ENCODE peak calls at places on chromosomes 12 and 14, in six cellular contexts. V, U, G, L, F and M are unnamed samples.

GRCh38 chr12:60935981-60936761 is 1324.0 kb upstream of the USP15 start:
- DNase-seq in F (no peak), L (no peak), G (peak; percentile 51), U (no peak), V (no peak), M (peak; percentile 8)

GRCh38 chr14:104735830-104736642 is 12.0 kb downstream of the ADSS1 start:
- DNase-seq in V (no peak), F (peak; percentile 77), U (no peak), L (peak; percentile 90), G (no peak), M (no peak)

GRCh38 chr14:29892327-29892726 is 35.3 kb downstream of the PRKD1 start:
- DNase-seq in G (no peak), U (no peak), V (no peak), F (no peak), L (no peak), M (peak; percentile 44)

GRCh38 chr12:93020998-93021597 is 92.0 kb upstream of the EEA1 start:
- DNase-seq in U (no peak), V (no peak), F (no peak), L (no peak), G (no peak), M (no peak)

GRCh38 chr12:12606793-12607589 is 4.7 kb upstream of the CREBL2 start:
- DNase-seq in U (no peak), G (no peak), F (no peak), V (no peak), L (no peak), M (peak; percentile 77)

GRCh38 chr12:2360630-2361170 is 307.9 kb downstream of the CACNA1C start:
- DNase-seq in V (no peak), F (no peak), L (no peak), G (no peak), U (no peak), M (peak; percentile 19)

GRCh38 chr12:5516781-5517180 is 84.9 kb downstream of the NTF3 start:
- DNase-seq in V (no peak), L (no peak), G (no peak), F (no peak), U (no peak), M (no peak)

GRCh38 chr14:92460916-92461579 is 52.5 kb upstream of the RIN3 start:
- DNase-seq in V (peak; percentile 61), G (peak; percentile 37), F (no peak), U (peak; percentile 6), L (peak; percentile 51), M (peak; percentile 17)

GRCh38 chr14:106635569-106635968 is 1109.2 kb downstream of the TMEM121 start:
- DNase-seq in F (no peak), L (no peak), V (no peak), G (no peak), U (no peak), M (no peak)

GRCh38 chr12:109836916-109837315 is 3.7 kb upstream of the TRPV4 start:
- DNase-seq in F (no peak), U (no peak), G (no peak), V (no peak), L (no peak), M (peak; percentile 25)

GRCh38 chr14:38339704-38340103 is 83.8 kb upstream of the CLEC14A start:
- DNase-seq in U (no peak), G (no peak), L (no peak), F (no peak), V (peak; percentile 52), M (peak; percentile 17)

GRCh38 chr14:53295985-53296582 is 143.0 kb upstream of the DDHD1 start:
- DNase-seq in U (peak; percentile 26), L (no peak), V (no peak), G (no peak), F (no peak), M (peak; percentile 67)

GRCh38 chr14:61662001-61662400 is 33.3 kb upstream of the HIF1A start:
- DNase-seq in V (no peak), L (no peak), G (no peak), U (no peak), F (no peak), M (peak; percentile 84)

GRCh38 chr12:87300-87699 is 20.7 kb downstream of the IQSEC3 start:
- DNase-seq in U (no peak), G (no peak), L (no peak), F (no peak), V (no peak), M (no peak)

GRCh38 chr14:100535287-100536131 is 51.7 kb downstream of the BEGAIN start:
- DNase-seq in V (no peak), F (peak; percentile 30), L (peak; percentile 9), G (peak; percentile 17), U (peak; percentile 10), M (no peak)

GRCh38 chr14:80522936-80523335 is 311.6 kb upstream of the DIO2 start:
- DNase-seq in U (no peak), F (no peak), L (no peak), V (no peak), G (no peak), M (peak; percentile 34)

GRCh38 chr14:65225299-65226159 is 123.2 kb upstream of the MAX start:
- DNase-seq in F (no peak), V (no peak), G (no peak), U (no peak), L (no peak), M (no peak)

GRCh38 chr12:30599631-30600030 is 96.0 kb downstream of the IPO8 start:
- DNase-seq in U (no peak), G (no peak), F (no peak), V (no peak), L (no peak), M (peak; percentile 22)

GRCh38 chr14:69043598-69044267 is 64.6 kb upstream of the ACTN1 start:
- DNase-seq in G (no peak), F (no peak), U (no peak), L (no peak), V (no peak), M (no peak)

GRCh38 chr12:88684610-88685009 is 104.3 kb upstream of the KITLG start:
- DNase-seq in F (no peak), G (no peak), L (no peak), U (no peak), V (no peak), M (no peak)

GRCh38 chr14:64945431-64945830 is 2.9 kb upstream of the GPX2 start:
- DNase-seq in V (no peak), F (no peak), G (no peak), L (no peak), U (no peak), M (no peak)

GRCh38 chr12:113152196-113152834 is 2.8 kb downstream of the CFAP73 start:
- DNase-seq in F (no peak), U (no peak), V (no peak), G (no peak), L (no peak), M (no peak)

GRCh38 chr12:132593938-132594358 is 16.4 kb downstream of the LRCOL1 start:
- DNase-seq in V (no peak), U (no peak), L (peak; percentile 82), G (peak; percentile 97), F (peak; percentile 86), M (peak; percentile 99)

GRCh38 chr14:68594737-68595380 is 198.0 kb downstream of the ZFP36L1 start:
- DNase-seq in G (no peak), L (no peak), V (no peak), U (no peak), F (no peak), M (no peak)

GRCh38 chr12:27966870-27967269 is 5.7 kb downstream of the PTHLH start:
- DNase-seq in G (no peak), V (peak; percentile 89), L (no peak), F (no peak), U (no peak), M (peak; percentile 100)

GRCh38 chr12:33676866-33677265 is 237.2 kb upstream of the SYT10 start:
- DNase-seq in G (no peak), L (no peak), U (no peak), F (no peak), V (no peak), M (peak; percentile 8)

GRCh38 chr14:60064491-60065072 is 27.1 kb upstream of the PCNX4 start:
- DNase-seq in G (no peak), F (no peak), L (no peak), U (no peak), V (no peak), M (peak; percentile 87)

GRCh38 chr14:44803239-44803905 is 158.4 kb downstream of the KLHL28 start:
- DNase-seq in F (no peak), U (no peak), L (no peak), V (peak; percentile 53), G (no peak), M (peak; percentile 77)

GRCh38 chr12:124856842-124857178 is 6.9 kb downstream of the SCARB1 start:
- DNase-seq in L (no peak), U (no peak), V (no peak), F (no peak), G (no peak), M (no peak)

GRCh38 chr12:99043319-99043914 is 398.3 kb downstream of the APAF1 start:
- DNase-seq in G (peak; percentile 71), L (peak; percentile 53), F (peak; percentile 73), U (peak; percentile 43), V (no peak), M (peak; percentile 78)

GRCh38 chr14:104983231-104983721 is 2.3 kb upstream of the CLBA1 start:
- DNase-seq in F (no peak), V (no peak), G (peak; percentile 29), U (no peak), L (no peak), M (no peak)

GRCh38 chr12:3520168-3520567 is 29.2 kb downstream of the PRMT8 start:
- DNase-seq in F (no peak), U (no peak), V (no peak), L (peak; percentile 57), G (peak; percentile 27), M (peak; percentile 1)

GRCh38 chr12:79546461-79547043 is 144.2 kb downstream of the PAWR start:
- DNase-seq in U (no peak), L (no peak), V (no peak), F (no peak), G (no peak), M (peak; percentile 84)